ENCODE peak calls at places on chromosome 20, in ten cellular contexts. One of them, this sample, is unnamed.

GRCh38 chr20:61584851-61585250 is 332.8 kb downstream of the CDH4 start:
- DNase-seq in activated T-cell treated with anti-CD3 and anti-CD28 coated beads for 1 hour: no peak
- DNase-seq in body of pancreas: peak
- DNase-seq in ascending aorta: no peak
- DNase-seq in Right ventricle myocardium superior: peak
- DNase-seq in substantia nigra: no peak
- DNase-seq in effector memory CD4-positive, alpha-beta T cell: no peak
- DNase-seq in activated naive CD8-positive, alpha-beta T cell treated with anti-CD3 and anti-CD28 coated beads, Interleukin-2, amount 50 U/mL, for 24 hours: no peak
- DNase-seq in HAP-1: no peak
- DNase-seq in NCI-H510A: no peak
- DNase-seq in this sample: no peak

GRCh38 chr20:12970372-12970821 is 38.4 kb upstream of the SPTLC3 start:
- DNase-seq in effector memory CD4-positive, alpha-beta T cell: no peak
- DNase-seq in body of pancreas: peak
- DNase-seq in activated T-cell treated with anti-CD3 and anti-CD28 coated beads for 1 hour: no peak
- DNase-seq in Right ventricle myocardium superior: no peak
- DNase-seq in HAP-1: peak
- DNase-seq in substantia nigra: no peak
- DNase-seq in NCI-H510A: no peak
- DNase-seq in activated naive CD8-positive, alpha-beta T cell treated with anti-CD3 and anti-CD28 coated beads, Interleukin-2, amount 50 U/mL, for 24 hours: no peak
- DNase-seq in ascending aorta: no peak
- DNase-seq in this sample: no peak

GRCh38 chr20:10792291-10792690 is 118.5 kb upstream of the JAG1 start:
- DNase-seq in body of pancreas: no peak
- DNase-seq in substantia nigra: no peak
- DNase-seq in HAP-1: no peak
- DNase-seq in activated T-cell treated with anti-CD3 and anti-CD28 coated beads for 1 hour: no peak
- DNase-seq in effector memory CD4-positive, alpha-beta T cell: no peak
- DNase-seq in activated naive CD8-positive, alpha-beta T cell treated with anti-CD3 and anti-CD28 coated beads, Interleukin-2, amount 50 U/mL, for 24 hours: no peak
- DNase-seq in ascending aorta: no peak
- DNase-seq in Right ventricle myocardium superior: no peak
- DNase-seq in NCI-H510A: no peak
- DNase-seq in this sample: no peak

GRCh38 chr20:52219441-52219840 is 27.9 kb upstream of the ZFP64 start:
- DNase-seq in activated T-cell treated with anti-CD3 and anti-CD28 coated beads for 1 hour: no peak
- DNase-seq in effector memory CD4-positive, alpha-beta T cell: no peak
- DNase-seq in activated naive CD8-positive, alpha-beta T cell treated with anti-CD3 and anti-CD28 coated beads, Interleukin-2, amount 50 U/mL, for 24 hours: no peak
- DNase-seq in substantia nigra: no peak
- DNase-seq in ascending aorta: no peak
- DNase-seq in HAP-1: no peak
- DNase-seq in Right ventricle myocardium superior: no peak
- DNase-seq in NCI-H510A: peak
- DNase-seq in body of pancreas: no peak
- DNase-seq in this sample: no peak

GRCh38 chr20:11986954-11987353 is 69.3 kb downstream of the BTBD3 start:
- DNase-seq in ascending aorta: no peak
- DNase-seq in NCI-H510A: no peak
- DNase-seq in body of pancreas: no peak
- DNase-seq in HAP-1: no peak
- DNase-seq in activated naive CD8-positive, alpha-beta T cell treated with anti-CD3 and anti-CD28 coated beads, Interleukin-2, amount 50 U/mL, for 24 hours: no peak
- DNase-seq in activated T-cell treated with anti-CD3 and anti-CD28 coated beads for 1 hour: no peak
- DNase-seq in substantia nigra: no peak
- DNase-seq in effector memory CD4-positive, alpha-beta T cell: no peak
- DNase-seq in Right ventricle myocardium superior: no peak
- DNase-seq in this sample: no peak

GRCh38 chr20:14407336-14407735 is 69.9 kb upstream of the FLRT3 start:
- DNase-seq in ascending aorta: no peak
- DNase-seq in Right ventricle myocardium superior: no peak
- DNase-seq in NCI-H510A: no peak
- DNase-seq in effector memory CD4-positive, alpha-beta T cell: no peak
- DNase-seq in substantia nigra: no peak
- DNase-seq in activated naive CD8-positive, alpha-beta T cell treated with anti-CD3 and anti-CD28 coated beads, Interleukin-2, amount 50 U/mL, for 24 hours: no peak
- DNase-seq in HAP-1: no peak
- DNase-seq in activated T-cell treated with anti-CD3 and anti-CD28 coated beads for 1 hour: no peak
- DNase-seq in body of pancreas: no peak
- DNase-seq in this sample: no peak

GRCh38 chr20:64050261-64051032 is 1.0 kb upstream of the SOX18 start:
- DNase-seq in effector memory CD4-positive, alpha-beta T cell: no peak
- DNase-seq in substantia nigra: no peak
- DNase-seq in activated T-cell treated with anti-CD3 and anti-CD28 coated beads for 1 hour: no peak
- DNase-seq in body of pancreas: no peak
- DNase-seq in HAP-1: no peak
- DNase-seq in Right ventricle myocardium superior: no peak
- DNase-seq in NCI-H510A: no peak
- DNase-seq in activated naive CD8-positive, alpha-beta T cell treated with anti-CD3 and anti-CD28 coated beads, Interleukin-2, amount 50 U/mL, for 24 hours: no peak
- DNase-seq in ascending aorta: no peak
- DNase-seq in this sample: no peak

GRCh38 chr20:37223053-37223452 is 38.6 kb downstream of the GHRH start:
- DNase-seq in substantia nigra: no peak
- DNase-seq in activated T-cell treated with anti-CD3 and anti-CD28 coated beads for 1 hour: no peak
- DNase-seq in ascending aorta: no peak
- DNase-seq in effector memory CD4-positive, alpha-beta T cell: no peak
- DNase-seq in Right ventricle myocardium superior: no peak
- DNase-seq in body of pancreas: no peak
- DNase-seq in NCI-H510A: no peak
- DNase-seq in HAP-1: peak
- DNase-seq in activated naive CD8-positive, alpha-beta T cell treated with anti-CD3 and anti-CD28 coated beads, Interleukin-2, amount 50 U/mL, for 24 hours: no peak
- DNase-seq in this sample: no peak

GRCh38 chr20:10328897-10329255 is 105.1 kb downstream of the MKKS start:
- DNase-seq in activated T-cell treated with anti-CD3 and anti-CD28 coated beads for 1 hour: no peak
- DNase-seq in Right ventricle myocardium superior: no peak
- DNase-seq in activated naive CD8-positive, alpha-beta T cell treated with anti-CD3 and anti-CD28 coated beads, Interleukin-2, amount 50 U/mL, for 24 hours: no peak
- DNase-seq in substantia nigra: no peak
- DNase-seq in NCI-H510A: no peak
- DNase-seq in body of pancreas: no peak
- DNase-seq in HAP-1: no peak
- DNase-seq in ascending aorta: no peak
- DNase-seq in effector memory CD4-positive, alpha-beta T cell: no peak
- DNase-seq in this sample: no peak

GRCh38 chr20:53800418-53800817 is 206.8 kb upstream of the ZNF217 start:
- DNase-seq in activated T-cell treated with anti-CD3 and anti-CD28 coated beads for 1 hour: no peak
- DNase-seq in body of pancreas: no peak
- DNase-seq in effector memory CD4-positive, alpha-beta T cell: no peak
- DNase-seq in ascending aorta: no peak
- DNase-seq in substantia nigra: no peak
- DNase-seq in NCI-H510A: no peak
- DNase-seq in HAP-1: no peak
- DNase-seq in activated naive CD8-positive, alpha-beta T cell treated with anti-CD3 and anti-CD28 coated beads, Interleukin-2, amount 50 U/mL, for 24 hours: no peak
- DNase-seq in Right ventricle myocardium superior: no peak
- DNase-seq in this sample: no peak

GRCh38 chr20:49045440-49046086 is 549 bp upstream of the CSE1L start:
- DNase-seq in NCI-H510A: no peak
- DNase-seq in substantia nigra: no peak
- DNase-seq in effector memory CD4-positive, alpha-beta T cell: no peak
- DNase-seq in body of pancreas: peak
- DNase-seq in ascending aorta: peak
- DNase-seq in HAP-1: peak
- DNase-seq in activated T-cell treated with anti-CD3 and anti-CD28 coated beads for 1 hour: no peak
- DNase-seq in activated naive CD8-positive, alpha-beta T cell treated with anti-CD3 and anti-CD28 coated beads, Interleukin-2, amount 50 U/mL, for 24 hours: peak
- DNase-seq in Right ventricle myocardium superior: peak
- DNase-seq in this sample: no peak

GRCh38 chr20:34525342-34525708 is 9.1 kb downstream of the DYNLRB1 start:
- DNase-seq in HAP-1: no peak
- DNase-seq in activated T-cell treated with anti-CD3 and anti-CD28 coated beads for 1 hour: no peak
- DNase-seq in Right ventricle myocardium superior: no peak
- DNase-seq in activated naive CD8-positive, alpha-beta T cell treated with anti-CD3 and anti-CD28 coated beads, Interleukin-2, amount 50 U/mL, for 24 hours: no peak
- DNase-seq in substantia nigra: no peak
- DNase-seq in body of pancreas: no peak
- DNase-seq in effector memory CD4-positive, alpha-beta T cell: no peak
- DNase-seq in NCI-H510A: no peak
- DNase-seq in ascending aorta: no peak
- DNase-seq in this sample: no peak

GRCh38 chr20:62235001-62235776 is 3.1 kb upstream of the OSBPL2 start:
- DNase-seq in substantia nigra: no peak
- DNase-seq in body of pancreas: peak
- DNase-seq in HAP-1: no peak
- DNase-seq in activated naive CD8-positive, alpha-beta T cell treated with anti-CD3 and anti-CD28 coated beads, Interleukin-2, amount 50 U/mL, for 24 hours: no peak
- DNase-seq in activated T-cell treated with anti-CD3 and anti-CD28 coated beads for 1 hour: no peak
- DNase-seq in effector memory CD4-positive, alpha-beta T cell: no peak
- DNase-seq in NCI-H510A: no peak
- DNase-seq in Right ventricle myocardium superior: no peak
- DNase-seq in ascending aorta: no peak
- DNase-seq in this sample: no peak

GRCh38 chr20:41261790-41262717 is 55.5 kb downstream of the ZHX3 start:
- DNase-seq in Right ventricle myocardium superior: no peak
- DNase-seq in HAP-1: no peak
- DNase-seq in NCI-H510A: no peak
- DNase-seq in activated T-cell treated with anti-CD3 and anti-CD28 coated beads for 1 hour: no peak
- DNase-seq in substantia nigra: no peak
- DNase-seq in body of pancreas: no peak
- DNase-seq in effector memory CD4-positive, alpha-beta T cell: no peak
- DNase-seq in ascending aorta: no peak
- DNase-seq in activated naive CD8-positive, alpha-beta T cell treated with anti-CD3 and anti-CD28 coated beads, Interleukin-2, amount 50 U/mL, for 24 hours: no peak
- DNase-seq in this sample: no peak

GRCh38 chr20:62088258-62089127 is 22.8 kb upstream of the TAF4 start:
- DNase-seq in body of pancreas: no peak
- DNase-seq in substantia nigra: no peak
- DNase-seq in ascending aorta: no peak
- DNase-seq in activated T-cell treated with anti-CD3 and anti-CD28 coated beads for 1 hour: no peak
- DNase-seq in HAP-1: no peak
- DNase-seq in NCI-H510A: no peak
- DNase-seq in effector memory CD4-positive, alpha-beta T cell: no peak
- DNase-seq in Right ventricle myocardium superior: no peak
- DNase-seq in activated naive CD8-positive, alpha-beta T cell treated with anti-CD3 and anti-CD28 coated beads, Interleukin-2, amount 50 U/mL, for 24 hours: no peak
- DNase-seq in this sample: no peak

GRCh38 chr20:14599613-14600012 is 262.2 kb upstream of the FLRT3 start:
- DNase-seq in effector memory CD4-positive, alpha-beta T cell: no peak
- DNase-seq in body of pancreas: no peak
- DNase-seq in HAP-1: no peak
- DNase-seq in activated T-cell treated with anti-CD3 and anti-CD28 coated beads for 1 hour: no peak
- DNase-seq in ascending aorta: no peak
- DNase-seq in Right ventricle myocardium superior: no peak
- DNase-seq in NCI-H510A: no peak
- DNase-seq in activated naive CD8-positive, alpha-beta T cell treated with anti-CD3 and anti-CD28 coated beads, Interleukin-2, amount 50 U/mL, for 24 hours: no peak
- DNase-seq in substantia nigra: no peak
- DNase-seq in this sample: no peak

GRCh38 chr20:34189572-34190163 is 51.6 kb upstream of the ASIP start:
- DNase-seq in substantia nigra: no peak
- DNase-seq in ascending aorta: no peak
- DNase-seq in Right ventricle myocardium superior: no peak
- DNase-seq in activated naive CD8-positive, alpha-beta T cell treated with anti-CD3 and anti-CD28 coated beads, Interleukin-2, amount 50 U/mL, for 24 hours: no peak
- DNase-seq in activated T-cell treated with anti-CD3 and anti-CD28 coated beads for 1 hour: no peak
- DNase-seq in HAP-1: no peak
- DNase-seq in body of pancreas: no peak
- DNase-seq in NCI-H510A: no peak
- DNase-seq in effector memory CD4-positive, alpha-beta T cell: no peak
- DNase-seq in this sample: no peak

GRCh38 chr20:17518339-17519052 is 12.7 kb downstream of the BFSP1 start:
- DNase-seq in activated naive CD8-positive, alpha-beta T cell treated with anti-CD3 and anti-CD28 coated beads, Interleukin-2, amount 50 U/mL, for 24 hours: no peak
- DNase-seq in Right ventricle myocardium superior: peak
- DNase-seq in body of pancreas: no peak
- DNase-seq in activated T-cell treated with anti-CD3 and anti-CD28 coated beads for 1 hour: no peak
- DNase-seq in substantia nigra: no peak
- DNase-seq in NCI-H510A: no peak
- DNase-seq in ascending aorta: no peak
- DNase-seq in effector memory CD4-positive, alpha-beta T cell: no peak
- DNase-seq in HAP-1: peak
- DNase-seq in this sample: no peak

GRCh38 chr20:38119446-38119845 is 45.6 kb downstream of the TGM2 start:
- DNase-seq in effector memory CD4-positive, alpha-beta T cell: no peak
- DNase-seq in substantia nigra: no peak
- DNase-seq in NCI-H510A: no peak
- DNase-seq in ascending aorta: no peak
- DNase-seq in body of pancreas: no peak
- DNase-seq in activated T-cell treated with anti-CD3 and anti-CD28 coated beads for 1 hour: no peak
- DNase-seq in activated naive CD8-positive, alpha-beta T cell treated with anti-CD3 and anti-CD28 coated beads, Interleukin-2, amount 50 U/mL, for 24 hours: no peak
- DNase-seq in HAP-1: no peak
- DNase-seq in Right ventricle myocardium superior: no peak
- DNase-seq in this sample: no peak

GRCh38 chr20:34215711-34216381 is 25.4 kb upstream of the ASIP start:
- DNase-seq in activated T-cell treated with anti-CD3 and anti-CD28 coated beads for 1 hour: peak
- DNase-seq in Right ventricle myocardium superior: peak
- DNase-seq in body of pancreas: peak
- DNase-seq in NCI-H510A: peak
- DNase-seq in effector memory CD4-positive, alpha-beta T cell: no peak
- DNase-seq in substantia nigra: no peak
- DNase-seq in activated naive CD8-positive, alpha-beta T cell treated with anti-CD3 and anti-CD28 coated beads, Interleukin-2, amount 50 U/mL, for 24 hours: peak
- DNase-seq in ascending aorta: peak
- DNase-seq in HAP-1: peak
- DNase-seq in this sample: no peak

GRCh38 chr20:59221049-59221748 is 57.6 kb downstream of the ZNF831 start:
- DNase-seq in HAP-1: no peak
- DNase-seq in Right ventricle myocardium superior: peak
- DNase-seq in NCI-H510A: no peak
- DNase-seq in substantia nigra: no peak
- DNase-seq in effector memory CD4-positive, alpha-beta T cell: no peak
- DNase-seq in body of pancreas: no peak
- DNase-seq in activated T-cell treated with anti-CD3 and anti-CD28 coated beads for 1 hour: no peak
- DNase-seq in activated naive CD8-positive, alpha-beta T cell treated with anti-CD3 and anti-CD28 coated beads, Interleukin-2, amount 50 U/mL, for 24 hours: no peak
- DNase-seq in ascending aorta: no peak
- DNase-seq in this sample: no peak

GRCh38 chr20:23249541-23249940 is 101.0 kb upstream of the NXT1 start:
- DNase-seq in ascending aorta: no peak
- DNase-seq in body of pancreas: no peak
- DNase-seq in HAP-1: no peak
- DNase-seq in activated T-cell treated with anti-CD3 and anti-CD28 coated beads for 1 hour: no peak
- DNase-seq in Right ventricle myocardium superior: no peak
- DNase-seq in NCI-H510A: no peak
- DNase-seq in effector memory CD4-positive, alpha-beta T cell: no peak
- DNase-seq in substantia nigra: no peak
- DNase-seq in activated naive CD8-positive, alpha-beta T cell treated with anti-CD3 and anti-CD28 coated beads, Interleukin-2, amount 50 U/mL, for 24 hours: no peak
- DNase-seq in this sample: no peak

GRCh38 chr20:59925359-59925758 is 8.1 kb downstream of the SYCP2 start:
- DNase-seq in ascending aorta: no peak
- DNase-seq in Right ventricle myocardium superior: no peak
- DNase-seq in body of pancreas: no peak
- DNase-seq in activated naive CD8-positive, alpha-beta T cell treated with anti-CD3 and anti-CD28 coated beads, Interleukin-2, amount 50 U/mL, for 24 hours: no peak
- DNase-seq in substantia nigra: no peak
- DNase-seq in HAP-1: no peak
- DNase-seq in effector memory CD4-positive, alpha-beta T cell: no peak
- DNase-seq in activated T-cell treated with anti-CD3 and anti-CD28 coated beads for 1 hour: no peak
- DNase-seq in NCI-H510A: no peak
- DNase-seq in this sample: no peak

This sample was measured in effector CD8-positive, alpha-beta T cell.